ENCODE peak calls at places on chromosomes 11 and 22, in six cellular contexts. Q is upper lobe of right lung, Y is PC-3, R is thoracic aorta, S is heart left ventricle, H is right cardiac atrium. A is an unnamed sample. For H3K4me1, the result is how much of the 10 kb centered on the place peaks cover.

GRCh38 chr11:2536440-2536989 is 91.7 kb downstream of the KCNQ1 start:
- DNase-seq in Q (peak), Y (no peak), R (no peak), S (peak), H (peak), A (no peak)

GRCh38 chr11:21811572-21811971 is 381.3 kb upstream of the ANO5 start:
- DNase-seq in Q (no peak), Y (no peak), R (no peak), S (no peak), H (no peak), A (no peak)

GRCh38 chr22:27129266-27129665 is 471.9 kb downstream of the MIAT start:
- DNase-seq in Q (no peak), Y (peak), R (no peak), S (no peak), H (no peak), A (no peak)

GRCh38 chr11:75365711-75366181 is 14.3 kb upstream of the ARRB1 start:
- DNase-seq in Q (no peak), Y (peak), R (no peak), S (no peak), H (no peak), A (no peak)

GRCh38 chr11:111097191-111097590 is 148.3 kb upstream of the POU2AF2 start:
- DNase-seq in Q (peak), Y (peak), R (no peak), S (no peak), H (peak), A (no peak)

GRCh38 chr11:85114786-85115185 is 512.4 kb downstream of the DLG2 start:
- DNase-seq in Q (no peak), Y (peak), R (no peak), S (no peak), H (no peak), A (no peak)

GRCh38 chr11:5865826-5866225 is 8.3 kb upstream of the OR52E8 start:
- DNase-seq in Q (no peak), Y (no peak), R (no peak), S (no peak), H (no peak), A (no peak)

GRCh38 chr11:130772266-130773227 is 143.7 kb downstream of the SNX19 start:
- DNase-seq in Q (no peak), Y (peak), R (no peak), S (no peak), H (no peak), A (no peak)

GRCh38 chr11:108715239-108715638 is 50.4 kb downstream of the DDX10 start:
- DNase-seq in Q (no peak), Y (no peak), R (no peak), S (no peak), H (no peak), A (no peak)

GRCh38 chr11:60978546-60979380 is 7.3 kb downstream of the CD6 start:
- DNase-seq in Q (no peak), Y (no peak), R (no peak), S (no peak), H (no peak), A (peak)

GRCh38 chr11:78319453-78319955 is 98.1 kb downstream of the GAB2 start:
- DNase-seq in Q (no peak), Y (peak), R (no peak), S (no peak), H (no peak), A (no peak)

GRCh38 chr11:107457205-107457557 is 444 bp downstream of the CWF19L2 start:
- DNase-seq in Q (no peak), Y (no peak), R (no peak), S (no peak), H (no peak), A (no peak)

GRCh38 chr11:85540181-85540580 is 87.0 kb downstream of the DLG2 start:
- DNase-seq in Q (no peak), Y (no peak), R (no peak), S (no peak), H (no peak), A (no peak)

GRCh38 chr22:37370306-37370979 is 56.8 kb downstream of the ELFN2 start:
- DNase-seq in Q (peak), Y (no peak), R (no peak), S (no peak), H (peak), A (no peak)

GRCh38 chr11:21921151-21921550 is 271.7 kb upstream of the ANO5 start:
- DNase-seq in Q (no peak), Y (no peak), R (no peak), S (no peak), H (no peak), A (no peak)

GRCh38 chr11:93857413-93858185 is 7.2 kb upstream of the VSTM5 start:
- DNase-seq in Q (no peak), Y (peak), R (no peak), S (no peak), H (no peak), A (no peak)

GRCh38 chr22:40512426-40513136 is 123.9 kb downstream of the MRTFA start:
- DNase-seq in Q (no peak), Y (peak), R (no peak), S (no peak), H (no peak), A (no peak)

GRCh38 chr11:12157241-12157661 is 46.9 kb downstream of the MICAL2 start:
- DNase-seq in Q (no peak), Y (peak), R (no peak), S (no peak), H (no peak), A (no peak)

GRCh38 chr11:19873730-19874129 is 161.1 kb downstream of the NAV2 start:
- DNase-seq in Q (no peak), Y (no peak), R (no peak), S (no peak), H (no peak), A (no peak)

GRCh38 chr11:64498151-64498550 is 92.9 kb upstream of the SLC22A12 start:
- DNase-seq in Q (no peak), Y (no peak), R (no peak), S (no peak), H (no peak), A (no peak)

GRCh38 chr11:120771551-120772060 is 252.3 kb upstream of the TBCEL start:
- DNase-seq in Q (no peak), Y (no peak), R (no peak), S (no peak), H (no peak), A (no peak)

GRCh38 chr11:45565589-45565988 is 99.8 kb downstream of the CHST1 start:
- DNase-seq in Q (no peak), Y (no peak), R (no peak), S (no peak), H (no peak), A (no peak)

GRCh38 chr11:132126973-132127900 is 756.8 kb downstream of the NTM start:
- DNase-seq in Q (no peak), Y (peak), R (no peak), S (no peak), H (peak), A (no peak)

DNA sequence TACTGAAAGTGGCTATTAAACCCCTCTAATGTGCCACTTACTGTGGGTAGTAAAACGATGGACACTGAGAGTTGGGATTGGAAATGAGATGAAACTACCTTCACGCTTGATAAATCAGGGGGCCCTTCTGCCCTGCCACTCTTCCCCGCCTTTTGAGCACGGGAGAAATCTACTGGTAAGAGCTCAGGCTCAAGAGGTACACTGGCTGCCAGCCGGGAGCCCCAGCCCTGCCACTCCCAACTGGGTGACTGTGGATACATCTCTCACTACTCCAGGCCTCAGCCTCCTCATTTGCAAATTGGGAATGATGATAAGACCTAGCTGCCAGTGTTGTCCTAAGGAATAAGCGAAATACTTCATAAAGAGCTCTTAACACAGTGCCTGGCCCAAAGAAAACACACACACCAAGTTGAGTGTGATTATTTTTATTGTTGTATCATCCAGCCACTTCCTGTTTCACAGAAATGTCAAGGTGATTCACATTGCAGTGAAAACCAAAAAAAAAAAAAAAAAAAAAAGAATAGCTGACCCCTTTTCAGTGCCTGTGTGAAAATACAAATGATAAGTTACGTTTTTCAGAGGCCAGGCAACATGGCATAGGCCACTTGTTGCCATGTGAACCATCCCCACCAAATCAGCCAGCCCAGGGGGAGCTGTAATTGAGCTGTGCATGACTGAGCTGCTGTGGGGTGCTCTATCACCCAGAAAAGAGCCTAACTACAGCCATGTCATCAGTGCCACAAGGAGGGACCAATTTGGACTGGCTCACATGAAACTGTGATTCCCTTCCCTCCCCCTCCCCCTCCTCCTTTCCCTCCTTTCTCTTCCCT is 4.4 kb upstream of the ZNRD2 start:
- DNase-seq in Q (no peak), Y (peak), R (no peak), S (no peak), H (no peak), A (no peak)
- H3K4me1 ChIP-seq in Q (under half), Y (under half), R (half or more), S (under half), H (under half), A (half or more)

GRCh38 chr22:50544078-50544745 is 1.5 kb upstream of the KLHDC7B start:
- DNase-seq in Q (peak), Y (no peak), R (no peak), S (peak), H (peak), A (peak)
- H3K4me3 ChIP-seq in Q (peak), Y (no peak), R (peak), S (peak), H (no peak), A (peak)

DNA sequence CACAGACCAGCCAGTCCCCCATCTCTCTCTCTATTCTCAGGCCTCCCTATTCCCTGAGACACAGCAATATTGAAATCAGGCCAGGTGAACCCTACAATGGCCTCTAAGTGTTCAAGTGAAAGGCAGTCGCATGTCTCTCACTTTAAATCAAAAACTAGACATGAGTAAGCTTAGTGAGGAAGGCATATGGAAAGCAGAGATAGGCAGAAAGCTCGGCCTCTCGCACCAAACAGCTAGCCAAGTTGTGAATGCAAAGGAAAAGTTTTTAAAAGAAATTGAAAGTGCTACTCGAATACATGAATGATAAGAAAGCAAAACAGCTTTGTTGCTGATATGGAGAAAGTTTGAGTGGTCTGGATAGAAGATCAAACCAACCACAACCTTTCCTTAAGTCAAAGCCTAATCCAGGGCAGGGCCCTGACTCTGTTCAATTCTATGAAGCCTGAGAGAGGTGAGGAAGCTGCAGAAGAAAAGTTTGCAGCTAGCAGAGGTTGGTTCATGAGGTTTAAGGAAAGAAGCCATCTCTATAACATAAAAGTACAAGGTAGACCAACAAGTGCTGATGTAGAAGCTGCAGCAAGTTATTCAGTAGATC is 19.8 kb upstream of the MPZL2 start:
- DNase-seq in Q (no peak), Y (no peak), R (no peak), S (no peak), H (no peak), A (no peak)
- H3K27ac ChIP-seq in Q (no peak), Y (no peak), R (no peak), S (no peak), H (no peak), A (no peak)

GRCh38 chr11:57321996-57322880 is 2.5 kb downstream of the TNKS1BP1 start:
- DNase-seq in Q (peak), Y (peak), R (peak), S (peak), H (peak), A (no peak)

GRCh38 chr11:57320719-57321387 is 3.9 kb downstream of the TNKS1BP1 start:
- DNase-seq in Q (no peak), Y (peak), R (no peak), S (peak), H (no peak), A (no peak)

GRCh38 chr11:57321388-57321995 is 3.3 kb downstream of the TNKS1BP1 start:
- DNase-seq in Q (no peak), Y (no peak), R (no peak), S (peak), H (no peak), A (no peak)

GRCh38 chr11:57318178-57318577 is 6.6 kb downstream of the TNKS1BP1 start:
- DNase-seq in Q (no peak), Y (no peak), R (no peak), S (peak), H (peak), A (no peak)

GRCh38 chr11:57320067-57320718 is 4.6 kb downstream of the TNKS1BP1 start:
- DNase-seq in Q (no peak), Y (no peak), R (no peak), S (peak), H (peak), A (no peak)
- H3K4me1 ChIP-seq in Q (half or more), Y (under half), R (half or more), S (half or more), H (under half), A (under half)

GRCh38 chr11:122440783-122441701 is 214.5 kb upstream of the UBASH3B start:
- DNase-seq in Q (no peak), Y (no peak), R (no peak), S (peak), H (peak), A (no peak)
- H3K4me3 ChIP-seq in Q (peak), Y (no peak), R (peak), S (peak), H (peak), A (no peak)

GRCh38 chr11:47504910-47505309 is 48.0 kb downstream of the CELF1 start:
- DNase-seq in Q (no peak), Y (no peak), R (no peak), S (no peak), H (no peak), A (no peak)

GRCh38 chr11:47501095-47501494 is 51.8 kb downstream of the CELF1 start:
- DNase-seq in Q (no peak), Y (no peak), R (no peak), S (no peak), H (no peak), A (no peak)

GRCh38 chr11:47503227-47503626 is 49.7 kb downstream of the CELF1 start:
- DNase-seq in Q (no peak), Y (no peak), R (no peak), S (no peak), H (no peak), A (no peak)

GRCh38 chr11:47500121-47500520 is 51.2 kb upstream of the RAPSN start:
- DNase-seq in Q (no peak), Y (no peak), R (no peak), S (no peak), H (no peak), A (no peak)

DNA sequence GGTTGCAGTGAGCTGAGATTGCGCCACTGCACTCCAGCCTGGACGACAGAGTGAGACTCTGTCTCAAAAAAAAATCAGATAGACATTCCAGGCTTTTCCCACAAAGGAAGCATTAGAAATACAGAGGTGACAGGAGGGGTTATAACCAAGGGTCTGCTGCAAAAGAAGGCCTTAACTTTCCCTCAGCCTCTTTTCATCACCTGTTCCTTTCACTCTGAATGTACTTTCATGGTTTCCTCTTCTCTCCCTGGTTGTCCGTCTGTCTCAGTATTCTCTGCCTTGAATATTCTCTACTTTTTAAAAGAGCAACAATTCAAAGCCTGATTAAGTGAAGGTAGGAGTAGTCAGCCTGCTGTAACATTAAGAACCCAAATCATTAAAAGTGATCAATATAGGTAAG is 50.2 kb downstream of the CELF1 start:
- DNase-seq in Q (no peak), Y (no peak), R (no peak), S (no peak), H (no peak), A (no peak)
- H3K27ac ChIP-seq in Q (no peak), Y (no peak), R (no peak), S (no peak), H (no peak), A (no peak)

GRCh38 chr22:38970548-38970947 is 11.6 kb upstream of the APOBEC3B start:
- DNase-seq in Q (no peak), Y (no peak), R (no peak), S (no peak), H (no peak), A (no peak)
- H3K4me1 ChIP-seq in Q (under half), Y (under half), R (under half), S (under half), H (under half), A (under half)

A was measured in effector memory CD4-positive, alpha-beta T cell.